ENCODE peak calls at places on chromosomes 1 and 21, in ten cellular contexts. G is skeletal muscle cell; F is HT1080; T is HT-29; O is T-helper 17 cell; M is COR-L47; B is WTC11; K is HEK293T; V is AG04450; U is CD8-positive, alpha-beta memory T cell. N is an unnamed sample.

GRCh38 chr21:43325968-43326367 is 101.0 kb downstream of the SIK1 start:
- DNase-seq in G (no peak), F (no peak), T (no peak), O (no peak), M (no peak), B (no peak), K (no peak), V (no peak), U (no peak), N (no peak)

GRCh38 chr1:212760126-212760823 is 31.3 kb downstream of the NSL1 start:
- DNase-seq in G (no peak), F (no peak), T (no peak), O (peak), M (no peak), B (peak), K (peak), V (no peak), U (peak), N (peak)

GRCh38 chr1:55138740-55139283 is 76.4 kb downstream of the USP24 start:
- DNase-seq in G (no peak), F (no peak), T (no peak), O (no peak), M (no peak), B (no peak), K (no peak), V (no peak), U (no peak), N (no peak)

GRCh38 chr21:37153193-37153934 is 80.3 kb downstream of the TTC3 start:
- DNase-seq in G (peak), F (no peak), T (no peak), O (no peak), M (no peak), B (no peak), K (no peak), V (no peak), U (no peak), N (no peak)

GRCh38 chr1:21254335-21254951 is 35.8 kb downstream of the ECE1 start:
- DNase-seq in G (no peak), F (no peak), T (no peak), O (no peak), M (peak), B (no peak), K (no peak), V (no peak), U (no peak), N (no peak)

GRCh38 chr1:231778009-231778719 is 151.6 kb downstream of the DISC1 start:
- DNase-seq in G (no peak), F (peak), T (peak), O (no peak), M (no peak), B (no peak), K (no peak), V (no peak), U (no peak), N (no peak)

GRCh38 chr1:99662581-99663208 is 16.8 kb downstream of the PALMD start:
- DNase-seq in G (peak), F (no peak), T (no peak), O (no peak), M (no peak), B (no peak), K (no peak), V (peak), U (no peak), N (no peak)

GRCh38 chr21:42269382-42269781 is 45.8 kb downstream of the TFF3 start:
- DNase-seq in G (no peak), F (no peak), T (no peak), O (no peak), M (no peak), B (no peak), K (no peak), V (no peak), U (no peak), N (no peak)

GRCh38 chr1:36134805-36135339 is 9.8 kb upstream of the COL8A2 start:
- DNase-seq in G (no peak), F (peak), T (peak), O (no peak), M (peak), B (peak), K (peak), V (no peak), U (no peak), N (no peak)

GRCh38 chr1:96080925-96081324 is 640.7 kb upstream of the PTBP2 start:
- DNase-seq in G (no peak), F (no peak), T (no peak), O (no peak), M (no peak), B (no peak), K (no peak), V (no peak), U (no peak), N (no peak)

GRCh38 chr21:44085491-44086321 is 21.5 kb upstream of the PWP2 start:
- DNase-seq in G (no peak), F (no peak), T (no peak), O (no peak), M (no peak), B (no peak), K (no peak), V (no peak), U (no peak), N (no peak)

GRCh38 chr1:84883286-84883685 is 9.7 kb downstream of the LPAR3 start:
- DNase-seq in G (no peak), F (peak), T (no peak), O (no peak), M (no peak), B (no peak), K (no peak), V (peak), U (no peak), N (no peak)

GRCh38 chr1:26787381-26787705 is 407 bp upstream of the PIGV start:
- DNase-seq in G (no peak), F (no peak), T (no peak), O (peak), M (no peak), B (no peak), K (no peak), V (no peak), U (peak), N (no peak)

GRCh38 chr21:38965910-38966504 is 160.3 kb downstream of the ETS2 start:
- DNase-seq in G (no peak), F (no peak), T (peak), O (no peak), M (peak), B (peak), K (no peak), V (no peak), U (no peak), N (peak)

GRCh38 chr1:226984521-226985238 is 44.6 kb downstream of the COQ8A start:
- DNase-seq in G (no peak), F (no peak), T (no peak), O (no peak), M (no peak), B (no peak), K (no peak), V (no peak), U (no peak), N (no peak)

GRCh38 chr1:85850238-85850637 is 142.0 kb upstream of the ZNHIT6 start:
- DNase-seq in G (peak), F (peak), T (peak), O (no peak), M (no peak), B (no peak), K (no peak), V (peak), U (no peak), N (no peak)

GRCh38 chr1:231395051-231395995 is 26.8 kb downstream of the EGLN1 start:
- DNase-seq in G (peak), F (peak), T (peak), O (no peak), M (no peak), B (no peak), K (no peak), V (peak), U (no peak), N (no peak)

GRCh38 chr1:32676945-32677344 is 25.6 kb downstream of the SYNC start:
- DNase-seq in G (no peak), F (no peak), T (no peak), O (no peak), M (no peak), B (no peak), K (no peak), V (no peak), U (no peak), N (no peak)

GRCh38 chr1:48245106-48245505 is 22.6 kb downstream of the SLC5A9 start:
- DNase-seq in G (no peak), F (no peak), T (no peak), O (no peak), M (no peak), B (no peak), K (no peak), V (no peak), U (no peak), N (no peak)

GRCh38 chr1:17075470-17076255 is 21.8 kb upstream of the SDHB start:
- DNase-seq in G (no peak), F (peak), T (peak), O (no peak), M (no peak), B (peak), K (peak), V (no peak), U (no peak), N (peak)

GRCh38 chr1:2210786-2211185 is 16.2 kb upstream of the FAAP20 start:
- DNase-seq in G (no peak), F (no peak), T (no peak), O (no peak), M (no peak), B (no peak), K (no peak), V (no peak), U (no peak), N (no peak)

GRCh38 chr1:15956150-15956549 is 19.8 kb downstream of the ZBTB17 start:
- DNase-seq in G (no peak), F (no peak), T (no peak), O (no peak), M (no peak), B (no peak), K (no peak), V (no peak), U (no peak), N (no peak)

GRCh38 chr1:2108213-2108876 is 58.1 kb downstream of the PRKCZ start:
- DNase-seq in G (no peak), F (peak), T (no peak), O (no peak), M (no peak), B (peak), K (peak), V (peak), U (no peak), N (peak)

GRCh38 chr1:12148160-12148957 is 18.4 kb upstream of the TNFRSF1B start:
- DNase-seq in G (no peak), F (peak), T (no peak), O (no peak), M (no peak), B (no peak), K (no peak), V (no peak), U (no peak), N (no peak)

GRCh38 chr21:45390121-45390751 is 14.7 kb upstream of the COL18A1 start:
- DNase-seq in G (no peak), F (no peak), T (no peak), O (no peak), M (no peak), B (no peak), K (no peak), V (no peak), U (no peak), N (no peak)